ENCODE peak calls at places on chromosomes 12 and 14, in ten cellular contexts. O is tibial artery, Z is lower leg skin, C is GM12865, X is heart left ventricle, B is fibroblast of mammary gland, D is astrocyte of the spinal cord, I is fibroblast of pulmonary artery, N is right atrium auricular region, Y is cardiac muscle cell. T is an unnamed sample.

GRCh38 chr12:131619106-131619642 is 91.7 kb upstream of the SFSWAP start:
- DNase-seq in O (no peak), Z (no peak), C (no peak), X (no peak), B (no peak), D (no peak), I (no peak), N (no peak), Y (no peak), T (no peak)

GRCh38 chr12:70828391-70828790 is 92.1 kb downstream of the PTPRR start:
- DNase-seq in O (no peak), Z (no peak), C (no peak), X (no peak), B (peak; percentile 76), D (peak; percentile 66), I (peak; percentile 13), N (no peak), Y (no peak), T (no peak)

GRCh38 chr12:22569253-22569652 is 24.9 kb upstream of the C2CD5 start:
- DNase-seq in O (no peak), Z (no peak), C (no peak), X (no peak), B (no peak), D (no peak), I (no peak), N (no peak), Y (no peak), T (no peak)

GRCh38 chr14:39006721-39007410 is 96.2 kb downstream of the SEC23A start:
- DNase-seq in O (no peak), Z (no peak), C (no peak), X (no peak), B (no peak), D (no peak), I (no peak), N (no peak), Y (no peak), T (no peak)

GRCh38 chr14:44029933-44030332 is 477.1 kb downstream of the FSCB start:
- DNase-seq in O (no peak), Z (no peak), C (no peak), X (no peak), B (peak; percentile 1), D (no peak), I (peak; percentile 67), N (no peak), Y (no peak), T (no peak)

GRCh38 chr14:92400579-92401444 is 77.8 kb downstream of the SLC24A4 start:
- DNase-seq in O (no peak), Z (no peak), C (peak; percentile 69), X (no peak), B (no peak), D (no peak), I (no peak), N (no peak), Y (no peak), T (no peak)

GRCh38 chr12:54981796-54982195 is 2.8 kb downstream of the TESPA1 start:
- DNase-seq in O (no peak), Z (no peak), C (no peak), X (no peak), B (no peak), D (no peak), I (no peak), N (no peak), Y (no peak), T (no peak)

GRCh38 chr14:102220031-102220430 is 80.3 kb downstream of the WDR20 start:
- DNase-seq in O (no peak), Z (no peak), C (peak; percentile 78), X (no peak), B (no peak), D (no peak), I (no peak), N (no peak), Y (no peak), T (no peak)

GRCh38 chr14:80105488-80105994 is 105.8 kb downstream of the DIO2 start:
- DNase-seq in O (no peak), Z (no peak), C (no peak), X (no peak), B (no peak), D (no peak), I (no peak), N (no peak), Y (no peak), T (no peak)

GRCh38 chr14:55277972-55278740 is 6.9 kb downstream of the FBXO34 start:
- DNase-seq in O (no peak), Z (no peak), C (peak; percentile 84), X (no peak), B (no peak), D (no peak), I (no peak), N (no peak), Y (no peak), T (no peak)

GRCh38 chr14:61813101-61813596 is 50.9 kb downstream of the SNAPC1 start:
- DNase-seq in O (no peak), Z (no peak), C (no peak), X (no peak), B (no peak), D (no peak), I (no peak), N (no peak), Y (no peak), T (no peak)

GRCh38 chr12:106127289-106128126 is 11.2 kb downstream of the NUAK1 start:
- DNase-seq in O (no peak), Z (peak; percentile 68), C (no peak), X (no peak), B (no peak), D (peak; percentile 50), I (no peak), N (no peak), Y (no peak), T (no peak)

GRCh38 chr12:89856431-89856830 is 147.8 kb upstream of the ATP2B1 start:
- DNase-seq in O (no peak), Z (no peak), C (peak; percentile 84), X (no peak), B (peak; percentile 95), D (peak; percentile 85), I (peak; percentile 93), N (no peak), Y (peak; percentile 43), T (no peak)

DNA sequence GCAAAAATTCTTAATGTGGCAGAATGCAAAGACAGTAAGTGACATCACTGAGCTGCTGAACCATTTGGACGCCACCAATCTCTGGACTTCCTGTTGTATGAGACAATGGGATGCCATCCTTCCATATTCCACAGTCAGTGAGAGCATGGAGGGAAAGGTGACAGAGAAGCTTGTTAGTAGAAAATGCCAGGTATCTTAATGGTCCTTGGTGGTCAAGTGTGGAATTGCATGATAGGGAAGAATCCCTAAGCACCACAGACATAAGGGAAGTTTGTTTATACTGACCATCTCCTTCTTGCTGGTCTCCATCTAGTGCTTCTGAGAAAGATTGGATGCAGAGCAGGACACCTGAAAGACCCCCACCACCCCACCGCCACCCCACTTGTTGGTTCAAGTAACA is 1410.0 kb upstream of the TMEM132C start:
- DNase-seq in O (no peak), Z (no peak), C (no peak), X (no peak), B (no peak), D (no peak), I (no peak), N (no peak), Y (no peak), T (no peak)
- TF ChIP-seq CTCF in O (no peak), Z (no peak), C (no peak), X (no peak), B (no peak), D (no peak), I (no peak), N (no peak), Y (no peak), T (no peak)

DNA sequence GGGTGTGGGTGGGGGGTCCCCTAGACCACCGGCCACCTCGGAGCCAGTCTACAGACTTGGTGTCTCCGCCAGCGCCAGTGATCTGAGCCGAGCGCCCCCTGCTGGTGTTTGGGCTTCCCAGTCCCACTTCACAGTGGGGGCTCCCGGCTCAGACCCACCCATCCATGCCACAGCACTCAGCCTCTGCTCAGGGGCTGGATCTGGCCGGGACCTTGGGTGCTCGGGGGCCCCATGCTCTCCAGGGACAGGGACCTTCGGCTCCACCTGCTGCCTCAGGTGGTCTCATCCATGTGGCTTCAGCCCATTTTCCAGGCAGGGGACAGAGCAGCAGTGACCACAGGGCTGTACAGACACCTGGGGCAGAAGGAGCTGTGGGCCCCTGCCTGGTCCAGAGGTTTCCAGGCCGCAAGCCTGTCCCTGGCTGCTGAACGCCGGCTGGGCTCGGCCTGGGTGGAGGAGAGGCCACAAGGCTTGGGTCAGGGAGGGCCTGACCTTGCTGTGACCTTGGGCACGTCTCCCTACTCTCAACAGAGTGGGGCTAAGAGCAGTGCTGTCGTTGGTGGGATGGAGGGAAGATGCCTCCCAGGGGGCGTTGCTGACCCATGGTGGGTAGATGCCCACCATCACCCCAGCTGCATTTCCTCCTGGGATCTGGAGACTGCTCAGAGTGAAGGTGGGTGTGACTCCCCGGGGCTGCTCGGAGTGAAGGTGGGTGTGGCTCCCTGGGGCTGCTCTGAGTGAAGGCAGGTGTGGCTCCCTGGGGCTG is 86.3 kb downstream of the KIF26A start:
- DNase-seq in O (no peak), Z (no peak), C (peak; percentile 10), X (peak; percentile 74), B (no peak), D (no peak), I (no peak), N (no peak), Y (peak; percentile 32), T (no peak)
- TF ChIP-seq CTCF in O (no peak), Z (no peak), C (peak; percentile 35), X (peak; percentile 33), B (no peak), D (peak; percentile 19), I (peak; percentile 8), N (peak; percentile 19), Y (peak; percentile 40), T (no peak)

GRCh38 chr12:47547077-47547476 is 158.8 kb downstream of the RPAP3 start:
- DNase-seq in O (no peak), Z (no peak), C (no peak), X (no peak), B (peak; percentile 66), D (peak; percentile 54), I (peak; percentile 63), N (no peak), Y (no peak), T (no peak)
- TF ChIP-seq CTCF in O (no peak), Z (no peak), C (no peak), X (no peak), B (peak; percentile 66), D (peak; percentile 55), I (peak; percentile 64), N (no peak), Y (peak; percentile 54), T (no peak)

DNA sequence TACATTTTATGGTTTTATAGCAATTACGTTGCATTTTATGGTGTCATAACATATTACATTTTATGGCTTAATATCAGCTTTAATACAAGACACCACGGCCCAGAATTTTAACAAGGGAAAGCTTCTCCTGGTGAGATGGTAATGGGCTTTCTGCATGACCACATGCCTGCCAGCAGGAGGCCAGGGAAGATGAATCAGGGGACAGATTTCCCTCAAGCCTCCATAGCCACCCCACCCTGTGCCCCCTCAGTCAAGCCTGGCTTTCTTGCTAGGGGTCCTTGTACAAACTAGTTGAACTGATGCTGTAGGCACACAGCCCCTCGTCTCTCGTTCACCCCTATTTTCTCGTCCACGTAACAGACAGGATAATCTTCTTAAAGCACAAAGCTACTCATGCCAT is 56.6 kb downstream of the HSPB8 start:
- DNase-seq in O (no peak), Z (no peak), C (no peak), X (no peak), B (no peak), D (no peak), I (no peak), N (no peak), Y (peak; percentile 32), T (no peak)
- TF ChIP-seq CTCF in O (no peak), Z (no peak), C (peak; percentile 3), X (peak; percentile 22), B (peak; percentile 9), D (peak; percentile 5), I (peak; percentile 20), N (peak; percentile 32), Y (no peak), T (no peak)

T was measured in lung.